ENCODE peak calls at places on chromosomes 12 and 14, in nine cellular contexts. S is A549, E is HCT116, R is vagina, F is uterus, I is breast epithelium, H is Peyer's patch, P is H1, W is endothelial cell of umbilical vein. N is an unnamed sample. For H3K4me1, the result is how much of the 10 kb centered on the place peaks cover.

GRCh38 chr12:2113501-2113912 is 60.7 kb downstream of the CACNA1C start:
- DNase-seq in S (no peak), E (no peak), R (no peak), F (no peak), I (no peak), H (no peak), P (no peak), W (no peak), N (no peak)

GRCh38 chr12:98852181-98852580 is 207.1 kb downstream of the APAF1 start:
- DNase-seq in S (no peak), E (no peak), R (no peak), F (no peak), I (no peak), H (no peak), P (no peak), W (no peak), N (no peak)

GRCh38 chr12:49201595-49202295 is 12.9 kb upstream of the TUBA1A start:
- DNase-seq in S (peak), E (no peak), R (no peak), F (peak), I (no peak), H (no peak), P (no peak), W (peak), N (no peak)

GRCh38 chr12:111505601-111506036 is 93.5 kb downstream of the ATXN2 start:
- DNase-seq in S (peak), E (no peak), R (no peak), F (no peak), I (no peak), H (no peak), P (no peak), W (no peak), N (no peak)

GRCh38 chr14:101039031-101039754 is 135.7 kb upstream of the RTL1 start:
- DNase-seq in S (no peak), E (no peak), R (no peak), F (no peak), I (no peak), H (no peak), P (no peak), W (no peak), N (no peak)

GRCh38 chr12:76024102-76024781 is 7.3 kb downstream of the PHLDA1 start:
- DNase-seq in S (no peak), E (no peak), R (no peak), F (no peak), I (no peak), H (no peak), P (no peak), W (no peak), N (no peak)

GRCh38 chr12:93137656-93138612 is 208.8 kb upstream of the EEA1 start:
- DNase-seq in S (peak), E (peak), R (no peak), F (no peak), I (no peak), H (no peak), P (no peak), W (no peak), N (no peak)

GRCh38 chr14:61644834-61645233 is 50.5 kb upstream of the HIF1A start:
- DNase-seq in S (no peak), E (no peak), R (no peak), F (no peak), I (no peak), H (no peak), P (no peak), W (no peak), N (no peak)

GRCh38 chr12:47736216-47736615 is 10.9 kb upstream of the ENDOU start:
- DNase-seq in S (no peak), E (no peak), R (no peak), F (no peak), I (no peak), H (no peak), P (no peak), W (no peak), N (no peak)

GRCh38 chr12:26293612-26294011 is 98.2 kb downstream of the SSPN start:
- DNase-seq in S (no peak), E (no peak), R (no peak), F (no peak), I (no peak), H (no peak), P (no peak), W (no peak), N (no peak)

GRCh38 chr14:60134702-60135101 is 30.5 kb downstream of the DHRS7 start:
- DNase-seq in S (no peak), E (no peak), R (no peak), F (no peak), I (no peak), H (no peak), P (no peak), W (no peak), N (no peak)

GRCh38 chr14:77885363-77885762 is 85.5 kb downstream of the ADCK1 start:
- DNase-seq in S (no peak), E (no peak), R (no peak), F (no peak), I (no peak), H (no peak), P (no peak), W (no peak), N (no peak)

GRCh38 chr14:61525293-61526011 is 169.9 kb upstream of the HIF1A start:
- DNase-seq in S (peak), E (peak), R (no peak), F (peak), I (peak), H (peak), P (no peak), W (peak), N (peak)

GRCh38 chr14:31950760-31951637 is 126.1 kb upstream of the ARHGAP5 start:
- DNase-seq in S (peak), E (no peak), R (no peak), F (peak), I (no peak), H (peak), P (peak), W (no peak), N (no peak)

GRCh38 chr14:92353447-92353846 is 30.5 kb downstream of the SLC24A4 start:
- DNase-seq in S (no peak), E (no peak), R (no peak), F (no peak), I (no peak), H (no peak), P (no peak), W (no peak), N (no peak)

GRCh38 chr12:93727195-93727811 is 50.1 kb downstream of the CRADD start:
- DNase-seq in S (no peak), E (no peak), R (no peak), F (peak), I (no peak), H (no peak), P (no peak), W (no peak), N (peak)

GRCh38 chr12:94677778-94678177 is 27.4 kb upstream of the TMCC3 start:
- DNase-seq in S (no peak), E (no peak), R (no peak), F (no peak), I (no peak), H (no peak), P (no peak), W (no peak), N (no peak)

GRCh38 chr12:51593539-51593938 is 2.5 kb downstream of the SCN8A start:
- DNase-seq in S (no peak), E (no peak), R (no peak), F (no peak), I (no peak), H (no peak), P (no peak), W (peak), N (no peak)

GRCh38 chr12:27207626-27208413 is 36.3 kb upstream of the STK38L start:
- DNase-seq in S (no peak), E (no peak), R (no peak), F (no peak), I (no peak), H (no peak), P (no peak), W (no peak), N (no peak)

GRCh38 chr12:131312793-131313545 is 359.3 kb downstream of the ADGRD1 start:
- DNase-seq in S (no peak), E (no peak), R (no peak), F (no peak), I (no peak), H (no peak), P (peak), W (no peak), N (no peak)

GRCh38 chr14:69044965-69045555 is 66.0 kb upstream of the ACTN1 start:
- DNase-seq in S (no peak), E (no peak), R (no peak), F (peak), I (no peak), H (no peak), P (no peak), W (peak), N (peak)

GRCh38 chr14:55581011-55581806 is 1.2 kb downstream of the KTN1 start:
- DNase-seq in S (peak), E (no peak), R (no peak), F (peak), I (peak), H (peak), P (peak), W (peak), N (peak)

GRCh38 chr12:59596232-59597143 is 659 bp downstream of the SLC16A7 start:
- DNase-seq in S (peak), E (peak), R (no peak), F (peak), I (peak), H (peak), P (peak), W (peak), N (peak)

GRCh38 chr12:49389092-49389703 is 21.9 kb downstream of the SPATS2 start:
- DNase-seq in S (no peak), E (no peak), R (no peak), F (no peak), I (no peak), H (peak), P (peak), W (no peak), N (no peak)

GRCh38 chr12:32860182-32860581 is 36.4 kb downstream of the PKP2 start:
- DNase-seq in S (no peak), E (no peak), R (no peak), F (no peak), I (no peak), H (no peak), P (no peak), W (no peak), N (no peak)

GRCh38 chr12:32859389-32859788 is 37.2 kb downstream of the PKP2 start:
- DNase-seq in S (no peak), E (no peak), R (no peak), F (no peak), I (no peak), H (peak), P (no peak), W (no peak), N (no peak)

GRCh38 chr12:32864731-32865130 is 31.8 kb downstream of the PKP2 start:
- DNase-seq in S (no peak), E (no peak), R (no peak), F (no peak), I (no peak), H (no peak), P (no peak), W (no peak), N (no peak)

GRCh38 chr12:32868885-32869284 is 27.7 kb downstream of the PKP2 start:
- DNase-seq in S (no peak), E (no peak), R (no peak), F (no peak), I (no peak), H (no peak), P (no peak), W (no peak), N (no peak)

GRCh38 chr12:32863128-32863527 is 33.4 kb downstream of the PKP2 start:
- DNase-seq in S (no peak), E (no peak), R (no peak), F (no peak), I (no peak), H (no peak), P (no peak), W (no peak), N (peak)
- H3K4me1 ChIP-seq in S (under half), E (under half), R (under half), F (under half), I (under half), H (under half), P (under half), W (under half), N (under half)

GRCh38 chr14:96363751-96364336 is 518 bp downstream of the GSKIP start:
- DNase-seq in S (peak), E (no peak), R (no peak), F (peak), I (peak), H (peak), P (no peak), W (peak), N (peak)

GRCh38 chr14:96364911-96365310 is 1.6 kb downstream of the GSKIP start:
- DNase-seq in S (no peak), E (no peak), R (no peak), F (no peak), I (no peak), H (no peak), P (no peak), W (no peak), N (no peak)

GRCh38 chr14:96359959-96360358 is 3.2 kb downstream of the ATG2B start:
- DNase-seq in S (no peak), E (no peak), R (no peak), F (no peak), I (no peak), H (no peak), P (no peak), W (no peak), N (no peak)

GRCh38 chr14:96362965-96363750 is at the start of the genes ATG2B and GSKIP:
- DNase-seq in S (peak), E (peak), R (no peak), F (peak), I (peak), H (peak), P (peak), W (peak), N (peak)

GRCh38 chr14:96362071-96362964 is 823 bp downstream of the ATG2B start:
- DNase-seq in S (peak), E (peak), R (no peak), F (peak), I (peak), H (peak), P (no peak), W (peak), N (peak)
- TF ChIP-seq POLR2A in S (no peak), E (no peak), R (no peak), F (no peak), I (no peak), H (peak), P (no peak), W (no peak), N (peak)

DNA sequence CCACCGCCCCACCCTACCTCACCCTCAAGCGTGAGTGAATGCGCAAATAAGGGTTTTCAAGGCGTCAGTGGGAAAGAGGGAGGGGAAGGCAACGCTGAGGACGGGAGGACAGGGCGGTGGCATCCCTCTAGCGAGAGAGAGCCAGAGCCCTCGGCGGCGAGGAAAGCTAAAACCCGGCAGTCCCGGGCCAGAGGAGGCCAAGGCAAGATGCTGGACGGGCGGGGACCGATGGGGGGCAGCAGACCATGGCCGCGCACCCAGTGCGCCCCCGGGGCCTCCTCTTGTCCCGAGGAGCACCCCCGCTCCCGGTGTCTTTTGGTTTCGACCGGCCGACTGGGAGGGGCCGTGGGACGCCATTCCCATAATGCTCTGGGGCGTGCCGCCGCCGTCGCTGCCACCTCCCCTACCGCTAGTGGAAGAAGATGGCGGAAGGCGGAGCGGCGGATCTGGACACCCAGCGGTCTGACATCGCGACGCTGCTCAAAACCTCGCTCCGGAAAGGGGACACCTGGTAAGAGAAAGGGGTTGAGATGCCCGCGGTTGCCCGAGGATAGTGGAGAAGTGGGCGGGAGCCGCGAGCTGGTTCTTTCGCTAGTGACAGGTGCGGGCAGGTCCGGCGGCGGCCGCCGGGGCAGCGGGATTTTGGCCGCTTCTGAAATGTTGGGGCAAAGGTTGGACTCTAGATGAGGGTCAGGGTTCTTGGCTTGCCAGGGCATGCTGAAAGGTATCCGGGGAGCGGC is at the start of gene USP15:
- DNase-seq in S (peak), E (peak), R (peak), F (peak), I (peak), H (peak), P (peak), W (peak), N (peak)
- H3K4me1 ChIP-seq in S (under half), E (under half), R (under half), F (under half), I (under half), H (under half), P (under half), W (under half), N (under half)

DNA sequence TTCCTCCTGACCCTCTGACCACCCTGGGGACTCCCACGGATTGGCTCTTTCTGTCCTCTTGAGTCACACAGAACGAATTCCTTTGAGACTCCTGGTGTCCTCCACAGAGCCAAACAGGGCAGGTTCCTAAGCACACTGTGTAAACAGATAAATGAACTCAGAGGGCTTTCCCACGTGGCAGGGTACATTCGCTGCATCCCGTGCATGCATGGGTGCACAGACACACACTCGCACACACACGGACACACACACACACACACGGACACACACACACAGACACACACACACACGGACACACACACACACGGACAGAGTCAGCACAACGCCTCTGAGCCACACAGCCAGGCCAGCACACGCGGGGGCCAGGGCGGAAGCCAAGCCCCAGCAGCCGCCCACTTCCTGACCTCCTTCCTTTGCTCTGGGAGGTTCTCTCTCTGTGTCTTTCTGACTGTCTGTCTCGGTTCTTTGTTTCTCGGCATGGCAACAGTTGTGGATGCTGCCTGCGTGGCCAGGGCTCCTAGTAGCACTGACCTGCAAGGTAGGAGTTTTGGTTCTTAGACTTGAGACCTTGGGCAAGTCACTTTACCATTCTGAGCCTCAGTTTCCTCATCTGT is 706 bp downstream of the CRACR2A start:
- DNase-seq in S (no peak), E (peak), R (peak), F (no peak), I (no peak), H (peak), P (peak), W (peak), N (no peak)
- TF ChIP-seq POLR2A in S (no peak), E (no peak), R (no peak), F (no peak), I (no peak), H (peak), P (no peak), W (no peak), N (no peak)

GRCh38 chr14:95526483-95527391 is 8.1 kb upstream of the GLRX5 start:
- DNase-seq in S (no peak), E (no peak), R (no peak), F (no peak), I (no peak), H (peak), P (no peak), W (peak), N (no peak)
- H3K4me1 ChIP-seq in S (under half), E (half or more), R (under half), F (under half), I (under half), H (under half), P (under half), W (under half), N (under half)

DNA sequence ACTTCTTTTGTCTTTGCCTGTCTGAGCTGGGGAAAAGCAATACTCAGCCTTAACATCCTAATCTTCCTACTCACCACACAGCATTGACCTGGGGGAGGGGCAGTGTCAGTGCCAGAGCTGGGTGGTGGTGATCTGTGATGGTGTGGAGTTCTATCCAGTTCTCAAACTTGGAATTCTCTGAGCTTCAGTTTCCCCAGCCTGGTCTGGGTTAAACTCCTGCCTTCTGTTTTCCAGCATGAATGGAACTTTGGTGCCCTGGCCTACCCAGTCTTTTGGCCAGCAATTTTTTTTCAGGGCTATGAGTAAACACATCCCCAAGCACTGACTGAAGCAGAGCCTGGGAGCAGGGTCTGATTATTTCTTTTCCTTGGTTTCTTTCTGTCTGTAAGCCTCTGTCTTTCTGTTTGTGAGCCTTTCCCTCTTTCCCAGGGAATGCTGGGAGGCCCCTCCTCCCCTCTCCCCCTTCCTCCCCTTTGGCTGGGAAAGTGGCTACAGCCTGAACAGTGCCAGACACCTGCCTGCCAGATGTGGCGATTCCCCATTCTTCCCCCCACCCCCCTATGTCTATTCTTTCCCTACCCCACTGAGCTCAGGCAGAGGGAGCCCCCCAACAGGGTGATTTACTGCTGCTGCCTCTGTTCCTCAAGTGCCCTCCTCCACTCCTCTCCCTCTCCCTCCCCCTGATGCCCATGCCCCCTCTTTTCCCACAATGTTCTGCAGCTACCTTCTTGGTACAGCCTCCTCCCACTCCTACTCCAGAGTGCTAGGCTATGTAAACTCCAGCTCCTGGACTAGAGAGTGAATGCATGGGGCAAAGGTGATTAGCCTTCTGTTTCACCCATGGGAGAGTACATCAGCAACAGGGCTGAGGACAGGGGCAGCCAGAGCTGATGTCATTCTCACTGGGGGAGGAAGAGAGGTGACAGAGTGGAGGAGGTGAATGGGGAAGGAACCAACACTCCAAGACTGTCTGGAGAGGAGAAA is 11.1 kb downstream of the GPR84 start:
- DNase-seq in S (no peak), E (no peak), R (no peak), F (peak), I (no peak), H (no peak), P (peak), W (no peak), N (peak)
- TF ChIP-seq POLR2A in S (no peak), E (no peak), R (no peak), F (no peak), I (no peak), H (no peak), P (no peak), W (no peak), N (no peak)

GRCh38 chr12:6551496-6552139 is 4.2 kb downstream of the IFFO1 start:
- DNase-seq in S (peak), E (no peak), R (no peak), F (peak), I (no peak), H (no peak), P (no peak), W (no peak), N (no peak)
- H3K4me1 ChIP-seq in S (under half), E (under half), R (half or more), F (half or more), I (under half), H (under half), P (under half), W (half or more), N (under half)